ENCODE peak calls at places on chromosomes 16 and 17, in ten cellular contexts. X is mammary epithelial cell, Z is astrocyte, F is keratinocyte, A is colonic mucosa, R is neural progenitor cell, M is SK-N-MC, I is mesendoderm, Y is IMR-90, O is PC-3. G is an unnamed sample.

GRCh38 chr17:29572691-29573557 is 4.4 kb downstream of the TP53I13 start:
- DNase-seq in I (no peak), X (no peak), F (no peak), M (no peak), R (peak; percentile 82), A (peak; percentile 47), O (no peak), Y (peak; percentile 56), Z (no peak), G (peak; percentile 53)

GRCh38 chr17:82806645-82807044 is 33.2 kb downstream of the ZNF750 start:
- DNase-seq in X (no peak), F (no peak), Z (no peak), M (no peak), Y (no peak), I (no peak), R (no peak), O (no peak), A (no peak), G (no peak)

GRCh38 chr16:2737895-2738418 is 14.5 kb upstream of the SRRM2 start:
- DNase-seq in A (no peak), R (no peak), O (no peak), F (no peak), I (no peak), Z (no peak), X (no peak), M (no peak), Y (no peak), G (no peak)

GRCh38 chr17:76934561-76935320 is 66.5 kb downstream of the MGAT5B start:
- DNase-seq in Y (no peak), M (no peak), A (no peak), F (no peak), O (peak; percentile 10), R (no peak), Z (peak; percentile 1), X (no peak), I (no peak), G (no peak)

GRCh38 chr16:66248096-66248495 is 118.4 kb upstream of the CDH5 start:
- DNase-seq in I (no peak), X (no peak), O (peak; percentile 25), Y (peak; percentile 77), F (no peak), R (no peak), M (no peak), A (peak; percentile 54), Z (peak; percentile 67), G (no peak)

GRCh38 chr17:19426631-19427030 is 15.6 kb downstream of the RNF112 start:
- DNase-seq in X (no peak), O (no peak), Y (no peak), I (peak; percentile 57), R (no peak), M (no peak), F (no peak), A (no peak), Z (no peak), G (no peak)

GRCh38 chr16:49338867-49339266 is 34.7 kb upstream of the C16orf78 start:
- DNase-seq in M (no peak), A (no peak), F (no peak), Y (no peak), O (no peak), Z (no peak), I (no peak), X (no peak), R (no peak), G (no peak)

GRCh38 chr17:77382356-77382911 is 241.7 kb downstream of the SEC14L1 start:
- DNase-seq in I (peak; percentile 36), A (no peak), Y (no peak), Z (no peak), X (no peak), F (no peak), M (no peak), O (no peak), R (peak; percentile 51), G (no peak)

GRCh38 chr17:71189493-71189831 is 931.4 kb upstream of the SOX9 start:
- DNase-seq in Y (no peak), X (no peak), O (no peak), I (no peak), A (no peak), F (no peak), Z (no peak), M (no peak), R (no peak), G (no peak)

GRCh38 chr17:71192039-71192555 is 928.7 kb upstream of the SOX9 start:
- DNase-seq in R (no peak), Y (no peak), A (no peak), F (no peak), X (no peak), O (no peak), Z (no peak), I (no peak), M (no peak), G (no peak)

GRCh38 chr17:71192848-71193247 is 928.0 kb upstream of the SOX9 start:
- DNase-seq in R (no peak), Z (no peak), X (no peak), A (no peak), I (no peak), Y (peak; percentile 52), F (no peak), O (no peak), M (no peak), G (no peak)

GRCh38 chr17:71187145-71187878 is 933.5 kb upstream of the SOX9 start:
- DNase-seq in X (peak; percentile 61), Z (no peak), Y (no peak), R (no peak), O (peak; percentile 70), F (peak; percentile 48), I (no peak), M (no peak), A (no peak), G (no peak)

DNA sequence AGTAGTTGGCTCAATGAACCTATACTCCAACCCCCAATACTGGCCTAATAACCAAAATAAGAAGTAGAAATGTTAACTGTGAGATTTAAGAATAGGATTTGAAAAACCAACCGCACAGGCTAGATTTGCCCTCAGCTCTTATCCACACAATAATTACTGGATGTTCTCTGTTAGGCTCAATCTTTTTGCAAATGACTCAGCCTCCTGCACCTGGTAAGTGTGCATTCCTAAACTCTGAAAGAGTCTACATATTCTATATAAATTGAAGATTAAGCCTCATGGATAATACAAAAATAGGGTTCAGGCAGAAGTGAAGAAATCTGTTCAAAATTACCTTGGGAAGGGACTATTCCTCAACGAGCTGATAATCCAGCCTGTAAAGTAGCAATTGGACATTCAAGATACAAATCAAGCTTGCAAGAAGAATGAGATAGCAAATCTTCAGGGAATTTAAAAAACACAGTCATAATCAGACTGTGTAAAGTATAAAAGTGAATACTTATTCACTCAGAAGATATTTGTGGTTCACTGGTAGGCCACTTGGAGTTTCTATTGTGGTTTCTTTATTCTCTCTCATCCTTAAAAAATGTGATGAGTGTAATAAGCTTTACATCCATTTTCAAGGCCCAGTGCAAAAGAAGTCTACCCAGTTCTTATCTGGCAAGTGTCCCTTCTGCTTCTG is 931.9 kb upstream of the SOX9 start:
- DNase-seq in I (no peak), X (peak; percentile 90), R (no peak), Z (peak; percentile 98), O (peak; percentile 96), Y (peak; percentile 95), A (no peak), M (no peak), F (peak; percentile 35), G (no peak)
- H3K27ac ChIP-seq in I (no peak overlapping the region), X (peak overlapping the region; percentile 94), R (no peak overlapping the region), Z (peak overlapping the region; percentile 95), O (peak overlapping the region; percentile 92), Y (no peak overlapping the region), A (no peak overlapping the region), M (no peak overlapping the region), F (peak overlapping the region; percentile 96), G (no peak overlapping the region)

DNA sequence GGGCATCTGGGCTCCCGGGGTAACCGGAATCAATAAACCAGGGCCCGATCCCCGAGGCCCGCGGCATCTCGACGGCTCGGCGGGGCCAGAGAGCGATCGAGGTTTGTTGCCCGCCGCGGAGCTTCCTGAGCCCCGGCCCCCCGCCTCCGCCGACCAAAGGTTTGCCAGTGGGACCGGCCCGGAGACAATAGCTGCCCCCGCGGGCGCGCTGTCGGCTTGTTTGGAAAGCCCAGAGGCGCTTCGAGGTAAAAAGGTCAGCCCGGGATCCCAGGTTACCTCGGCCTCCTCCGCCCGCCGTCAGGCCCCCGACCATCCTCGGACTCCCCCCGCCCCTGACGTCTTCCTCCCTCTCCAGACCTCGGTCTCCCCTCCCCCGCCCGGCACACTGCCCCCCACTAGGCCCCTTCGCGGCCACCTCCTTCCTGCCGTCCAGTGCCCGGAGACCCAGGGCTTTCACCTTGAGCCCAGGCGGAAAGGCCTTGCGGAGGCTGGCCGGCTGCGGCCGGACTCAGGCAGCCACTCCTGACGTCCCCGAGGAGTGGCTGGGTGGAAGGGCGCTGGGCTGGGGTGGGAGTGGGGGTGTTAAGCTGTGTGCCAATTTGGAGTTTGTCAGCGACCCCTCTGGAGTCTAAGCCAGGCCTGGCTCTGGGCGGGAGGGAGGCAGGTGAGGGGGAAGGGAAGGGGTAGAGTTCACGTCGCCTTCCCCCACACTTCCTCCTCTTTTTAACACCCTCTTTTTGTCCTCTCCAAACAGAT is 3.6 kb downstream of the HOXB1 start:
- DNase-seq in O (no peak), R (peak; percentile 77), M (no peak), A (no peak), Y (no peak), X (no peak), I (no peak), Z (no peak), F (no peak), G (no peak)
- H3K9ac ChIP-seq in O (no peak overlapping the region), R (no peak overlapping the region), M (no peak overlapping the region), A (no peak overlapping the region), Y (no peak overlapping the region), X (no peak overlapping the region), I (no peak overlapping the region), Z (no peak overlapping the region), F (no peak overlapping the region), G (no peak overlapping the region)

GRCh38 chr17:78888911-78889496 is 14.0 kb downstream of the CEP295NL start:
- DNase-seq in Z (no peak), F (no peak), Y (no peak), I (no peak), M (no peak), X (no peak), O (no peak), R (no peak), A (no peak), G (no peak)

GRCh38 chr17:78892062-78892456 is 10.9 kb downstream of the CEP295NL start:
- DNase-seq in Z (no peak), R (no peak), A (no peak), M (no peak), O (no peak), I (no peak), F (no peak), X (no peak), Y (no peak), G (no peak)

GRCh38 chr17:78891406-78892061 is 11.5 kb downstream of the CEP295NL start:
- DNase-seq in F (no peak), R (no peak), I (no peak), Z (no peak), X (no peak), M (no peak), Y (no peak), A (no peak), O (no peak), G (no peak)

GRCh38 chr17:78890111-78890897 is 12.7 kb downstream of the CEP295NL start:
- DNase-seq in O (no peak), A (peak; percentile 44), M (peak; percentile 97), X (no peak), I (no peak), F (no peak), Z (no peak), Y (no peak), R (no peak), G (no peak)

GRCh38 chr17:78889525-78889924 is 13.5 kb downstream of the CEP295NL start:
- DNase-seq in R (no peak), X (no peak), I (no peak), Y (no peak), F (no peak), Z (no peak), M (no peak), O (no peak), A (no peak), G (no peak)
- H3K27ac ChIP-seq in R (no peak overlapping the region), X (no peak overlapping the region), I (no peak overlapping the region), Y (no peak overlapping the region), F (no peak overlapping the region), Z (no peak overlapping the region), M (peak overlapping the region; percentile 91), O (no peak overlapping the region), A (peak overlapping the region; percentile 4), G (no peak overlapping the region)

GRCh38 chr16:86680137-86680536 is 101.8 kb downstream of the FOXL1 start:
- DNase-seq in M (no peak), X (peak; percentile 77), I (no peak), F (no peak), O (peak; percentile 16), Z (peak; percentile 93), A (no peak), R (no peak), Y (peak; percentile 85), G (peak; percentile 96)

GRCh38 chr16:86679490-86679889 is 101.1 kb downstream of the FOXL1 start:
- DNase-seq in X (peak; percentile 56), Z (no peak), F (no peak), I (no peak), A (no peak), O (no peak), M (no peak), R (no peak), Y (no peak), G (no peak)

GRCh38 chr16:86681440-86681838 is 103.1 kb downstream of the FOXL1 start:
- DNase-seq in Y (no peak), Z (peak; percentile 67), R (no peak), M (no peak), I (no peak), O (no peak), F (no peak), X (no peak), A (no peak), G (peak; percentile 55)

GRCh38 chr16:86682219-86682904 is 104.0 kb downstream of the FOXL1 start:
- DNase-seq in M (no peak), Z (no peak), O (no peak), A (no peak), R (no peak), F (no peak), I (no peak), Y (no peak), X (no peak), G (no peak)

GRCh38 chr16:86680661-86681439 is 102.5 kb downstream of the FOXL1 start:
- DNase-seq in O (no peak), R (no peak), M (no peak), I (no peak), Z (peak; percentile 73), X (no peak), A (no peak), Y (no peak), F (no peak), G (peak; percentile 75)
- H3K9ac ChIP-seq in O (no peak overlapping the region), R (no peak overlapping the region), M (no peak overlapping the region), I (no peak overlapping the region), Z (peak overlapping the region; percentile 77), X (no peak overlapping the region), A (no peak overlapping the region), Y (no peak overlapping the region), F (no peak overlapping the region), G (peak overlapping the region; percentile 94)